ENCODE peak calls at places on chromosomes 12 and 14, in four cellular contexts. I is HepG2, Q is IMR-90, W is adrenal gland. L is an unnamed sample.

GRCh38 chr12:63450821-63451220 is 217.5 kb downstream of the DPY19L2 start:
- DNase-seq in W (no peak), Q (no peak), I (no peak), L (no peak)

GRCh38 chr14:95876769-95877490 is at the start of gene TUNAR:
- DNase-seq in W (no peak), Q (no peak), I (no peak), L (no peak)

GRCh38 chr14:56181666-56182065 is 63.5 kb downstream of the PELI2 start:
- DNase-seq in W (no peak), I (no peak), Q (peak; percentile 36), L (no peak)

GRCh38 chr12:49703647-49704137 is 3.5 kb downstream of the FMNL3 start:
- DNase-seq in I (no peak), W (no peak), Q (peak; percentile 92), L (no peak)

GRCh38 chr14:32230695-32231280 is 27.7 kb upstream of the RNU6-8 start:
- DNase-seq in W (no peak), I (no peak), Q (peak; percentile 67), L (no peak)

GRCh38 chr12:14239350-14239934 is 126.0 kb upstream of the ATF7IP start:
- DNase-seq in Q (no peak), W (peak; percentile 79), I (peak; percentile 85), L (no peak)

GRCh38 chr14:61334197-61334701 is 12.9 kb downstream of the PRKCH start:
- DNase-seq in Q (no peak), I (no peak), W (no peak), L (no peak)

GRCh38 chr12:49344486-49345047 is 2.1 kb upstream of the DNAJC22 start:
- DNase-seq in Q (no peak), I (no peak), W (no peak), L (no peak)

GRCh38 chr14:23300687-23301223 is 1.9 kb downstream of the PPP1R3E start:
- DNase-seq in I (peak; percentile 43), W (peak; percentile 77), Q (peak; percentile 13), L (no peak)

GRCh38 chr12:42421844-42422779 is 96.1 kb downstream of the PPHLN1 start:
- DNase-seq in Q (peak; percentile 90), I (no peak), W (no peak), L (no peak)

GRCh38 chr12:94898388-94898787 is 105.1 kb downstream of the NDUFA12 start:
- DNase-seq in Q (no peak), I (no peak), W (no peak), L (no peak)

GRCh38 chr12:24373004-24373403 is 423.5 kb upstream of the SOX5 start:
- DNase-seq in I (peak; percentile 10), Q (peak; percentile 65), W (no peak), L (no peak)

GRCh38 chr14:63956326-63956725 is 103.5 kb downstream of the SYNE2 start:
- DNase-seq in I (no peak), W (no peak), Q (peak; percentile 63), L (no peak)

GRCh38 chr12:100157427-100157821 is 14.8 kb upstream of the BLTP3B start:
- DNase-seq in W (no peak), I (no peak), Q (no peak), L (no peak)

GRCh38 chr14:30621354-30621953 is 665 bp upstream of the SCFD1 start:
- DNase-seq in W (no peak), Q (peak; percentile 3), I (peak; percentile 36), L (no peak)

GRCh38 chr12:130830246-130830551 is 8.9 kb downstream of the STX2 start:
- DNase-seq in Q (no peak), I (no peak), W (no peak), L (no peak)

GRCh38 chr12:130829391-130830245 is 9.4 kb downstream of the STX2 start:
- DNase-seq in W (no peak), Q (no peak), I (no peak), L (no peak)

GRCh38 chr12:130832561-130833209 is 6.4 kb downstream of the STX2 start:
- DNase-seq in I (no peak), Q (peak; percentile 78), W (peak; percentile 89), L (no peak)

GRCh38 chr12:130831246-130831645 is 7.8 kb downstream of the STX2 start:
- DNase-seq in Q (no peak), W (no peak), I (no peak), L (no peak)

GRCh38 chr12:130831876-130832405 is 7.1 kb downstream of the STX2 start:
- DNase-seq in W (no peak), I (no peak), Q (no peak), L (no peak)
- H3K4me1 ChIP-seq in W (peaks cover 21% of the 10 kb centered on the region), I (peaks cover 39% of the 10 kb centered on the region), Q (peaks cover 27% of the 10 kb centered on the region), L (peaks cover 12% of the 10 kb centered on the region)

DNA sequence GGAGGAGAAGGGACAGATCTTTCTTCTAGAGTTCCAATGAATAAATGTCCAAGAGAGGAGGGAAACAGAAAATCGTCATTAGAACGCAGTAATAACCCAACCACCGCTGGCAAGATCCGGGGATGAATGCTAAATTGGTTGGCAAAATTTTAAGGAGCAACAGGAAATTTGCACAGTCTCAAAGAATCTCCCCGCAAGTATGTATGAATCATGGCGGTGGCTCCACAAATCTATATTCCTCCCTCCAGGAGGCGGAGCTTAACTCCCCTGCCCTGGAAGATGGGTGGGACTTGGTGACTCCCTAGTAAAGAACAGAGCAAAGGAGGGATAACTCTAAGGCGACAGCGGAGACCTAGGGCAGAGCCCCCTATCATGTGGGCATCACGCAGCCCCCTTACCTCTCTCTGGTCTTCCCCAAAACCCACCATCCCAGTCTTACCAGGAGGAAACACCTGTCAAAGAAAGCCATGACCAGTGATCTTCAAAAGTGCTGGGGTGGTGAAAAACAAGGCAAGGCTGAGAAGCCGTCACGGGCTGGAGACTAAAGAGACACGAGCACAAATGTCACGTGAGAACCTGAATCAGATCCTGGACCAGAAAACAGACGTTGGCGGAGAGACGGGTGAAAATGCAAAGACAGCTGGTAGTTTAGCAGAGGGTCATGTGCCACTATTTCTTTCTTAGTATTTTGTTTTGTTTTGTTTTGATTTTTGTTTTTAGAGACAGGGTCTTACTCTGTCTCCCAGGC is 125.8 kb downstream of the NCOR2 start:
- DNase-seq in Q (peak; percentile 92), I (no peak), W (no peak), L (no peak)
- TF ChIP-seq POLR2A in Q (peak; percentile 73), I (no peak), W (no peak), L (no peak)

GRCh38 chr12:110862331-110862730 is 15.5 kb downstream of the CCDC63 start:
- DNase-seq in Q (no peak), W (no peak), I (no peak), L (no peak)
- H3K4me1 ChIP-seq in Q (no peaks in the 10 kb centered on the region), W (no peaks in the 10 kb centered on the region), I (peaks cover 5% of the 10 kb centered on the region), L (no peaks in the 10 kb centered on the region)

DNA sequence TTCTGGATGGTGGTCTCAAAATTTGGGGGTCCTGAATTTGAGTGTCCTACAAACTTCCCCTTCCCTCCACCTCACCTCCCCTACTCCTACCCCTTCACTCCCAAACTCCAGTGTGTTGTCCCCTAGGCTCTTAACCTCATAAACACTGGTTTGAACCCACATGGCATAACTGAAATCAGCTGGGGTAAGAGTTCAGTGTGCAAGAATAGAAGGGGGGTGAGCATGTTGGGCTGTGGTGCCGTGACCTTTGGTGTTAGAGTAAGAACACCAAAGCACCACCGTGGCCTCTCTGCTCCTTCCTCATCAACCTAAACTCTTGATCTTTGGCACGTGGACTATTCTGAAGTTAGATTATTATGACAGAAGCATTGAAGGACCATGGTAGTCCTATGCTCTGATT is 11.0 kb downstream of the PCBP2 start:
- DNase-seq in W (no peak), I (no peak), Q (no peak), L (no peak)
- TF ChIP-seq POLR2A in W (no peak), I (no peak), Q (no peak), L (no peak)

GRCh38 chr12:2334291-2335088 is 281.7 kb downstream of the CACNA1C start:
- DNase-seq in Q (no peak), W (no peak), I (no peak), L (no peak)

GRCh38 chr12:2335109-2335508 is 282.3 kb downstream of the CACNA1C start:
- DNase-seq in W (no peak), I (no peak), Q (no peak), L (no peak)

GRCh38 chr12:2333516-2333915 is 280.7 kb downstream of the CACNA1C start:
- DNase-seq in I (no peak), Q (no peak), W (no peak), L (no peak)

GRCh38 chr12:2332266-2332665 is 279.5 kb downstream of the CACNA1C start:
- DNase-seq in Q (peak; percentile 76), W (no peak), I (no peak), L (no peak)

DNA sequence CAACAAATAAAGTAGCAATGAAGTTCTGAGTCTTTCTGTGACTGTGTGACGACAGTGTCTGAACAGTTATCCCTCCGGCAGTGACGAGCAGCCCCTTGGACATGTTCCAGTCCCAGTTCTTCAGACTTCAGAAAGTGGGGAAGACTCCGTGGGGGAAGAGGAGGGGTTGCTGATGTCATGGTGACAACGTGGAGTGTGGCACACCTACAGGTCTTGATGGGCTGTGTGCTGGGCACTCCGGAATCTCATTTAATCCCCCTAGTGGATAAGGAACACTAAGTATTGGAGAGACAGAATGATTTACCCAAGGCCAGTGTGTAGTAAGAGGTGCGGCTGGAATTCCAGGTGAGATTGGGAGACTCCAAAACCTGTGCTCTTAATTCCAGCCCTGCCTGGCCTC is 280.2 kb downstream of the CACNA1C start:
- DNase-seq in Q (peak; percentile 61), I (no peak), W (no peak), L (no peak)
- H3K4me1 ChIP-seq in Q (peaks cover 31% of the 10 kb centered on the region), I (no peaks in the 10 kb centered on the region), W (peaks cover 38% of the 10 kb centered on the region), L (peaks cover 32% of the 10 kb centered on the region)

DNA sequence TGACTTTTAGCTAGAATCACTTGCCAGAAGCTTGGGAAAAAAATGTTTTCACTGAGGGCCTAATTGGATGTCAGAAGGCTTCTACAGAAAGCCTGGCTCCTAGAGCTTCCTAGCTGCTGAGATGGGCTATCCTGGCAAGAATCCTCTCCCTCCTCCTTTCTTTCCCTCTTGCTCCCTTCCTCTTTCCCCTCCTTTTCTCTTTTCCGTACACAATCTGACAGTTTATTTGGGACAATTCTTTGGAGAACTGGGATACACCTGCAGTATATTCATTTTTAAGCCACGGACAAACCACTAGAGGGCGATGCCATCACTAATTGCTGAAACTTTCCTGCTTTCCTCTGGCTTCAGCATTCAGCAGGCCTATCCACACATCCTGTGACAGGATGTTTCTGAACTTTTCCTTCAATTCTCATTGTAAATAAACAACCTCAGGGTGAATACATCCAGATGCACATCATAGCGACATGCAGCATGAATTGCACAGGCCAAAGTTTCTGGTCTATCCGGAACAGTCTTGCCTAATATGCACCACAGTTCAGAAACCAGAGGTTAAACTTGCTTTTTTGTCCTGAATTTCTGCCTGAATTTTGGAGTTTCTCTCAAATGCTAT is 142.9 kb downstream of the PAWR start:
- DNase-seq in Q (peak; percentile 83), W (peak; percentile 35), I (peak; percentile 91), L (no peak)
- TF ChIP-seq POLR2A in Q (no peak), W (no peak), I (no peak), L (no peak)

L was measured in vagina.